ENCODE peak calls at places on chromosome 20, in four cellular contexts. P is HCT116, B is K562, Z is HepG2. J is an unnamed sample.
A peak's percentile ranks its signal among the peaks of the same experiment; 100 is the strongest.

GRCh38 chr20:16404640-16405039 is 168.6 kb downstream of the KIF16B start:
- DNase-seq in P (no peak), B (no peak), Z (no peak), J (no peak)

GRCh38 chr20:20710847-20711315 is 1.6 kb downstream of the RALGAPA2 start:
- DNase-seq in P (no peak), B (no peak), Z (peak; percentile 90), J (no peak)

GRCh38 chr20:49507741-49508434 is 25.4 kb upstream of the KCNB1 start:
- DNase-seq in P (no peak), B (no peak), Z (no peak), J (no peak)

GRCh38 chr20:47501117-47501482 is 587 bp upstream of the NCOA3 start:
- DNase-seq in P (no peak), B (peak; percentile 25), Z (no peak), J (no peak)

GRCh38 chr20:31713312-31714049 is 9.2 kb downstream of the BCL2L1 start:
- DNase-seq in P (peak; percentile 69), B (no peak), Z (peak; percentile 81), J (no peak)

GRCh38 chr20:59232618-59233017 is 67.8 kb upstream of the EDN3 start:
- DNase-seq in P (no peak), B (no peak), Z (no peak), J (no peak)

GRCh38 chr20:58542411-58543095 is 27.4 kb upstream of the APCDD1L start:
- DNase-seq in P (peak; percentile 7), B (peak; percentile 32), Z (no peak), J (no peak)

GRCh38 chr20:41428285-41428684 is 61.7 kb upstream of the EMILIN3 start:
- DNase-seq in P (peak; percentile 19), B (peak; percentile 41), Z (peak; percentile 87), J (no peak)

GRCh38 chr20:53867741-53868351 is 202.5 kb downstream of the BCAS1 start:
- DNase-seq in P (no peak), B (no peak), Z (no peak), J (no peak)

GRCh38 chr20:13221313-13221672 is 219 bp downstream of the ISM1 start:
- DNase-seq in P (no peak), B (no peak), Z (no peak), J (no peak)

GRCh38 chr20:39893013-39893685 is 795.9 kb downstream of the MAFB start:
- DNase-seq in P (no peak), B (no peak), Z (no peak), J (no peak)

GRCh38 chr20:48444249-48444648 is 383.6 kb downstream of the PREX1 start:
- DNase-seq in P (no peak), B (no peak), Z (no peak), J (no peak)

GRCh38 chr20:29313481-29313880 is 1944.0 kb upstream of the DEFB115 start:
- DNase-seq in P (no peak), B (no peak), Z (no peak), J (no peak)

GRCh38 chr20:33777831-33778230 is 33.3 kb upstream of the CHMP4B start:
- DNase-seq in P (no peak), B (no peak), Z (no peak), J (no peak)

GRCh38 chr20:60900581-60900980 is 351.5 kb upstream of the CDH4 start:
- DNase-seq in P (no peak), B (no peak), Z (no peak), J (no peak)

GRCh38 chr20:49501917-49502316 is 19.4 kb upstream of the KCNB1 start:
- DNase-seq in P (peak; percentile 85), B (peak; percentile 40), Z (peak; percentile 57), J (no peak)

GRCh38 chr20:32332614-32333013 is 25.5 kb upstream of the ASXL1 start:
- DNase-seq in P (no peak), B (no peak), Z (no peak), J (no peak)

GRCh38 chr20:37690626-37691369 is 3.0 kb upstream of the CTNNBL1 start:
- DNase-seq in P (no peak), B (no peak), Z (no peak), J (no peak)

GRCh38 chr20:54405540-54405939 is 69.9 kb upstream of the DOK5 start:
- DNase-seq in P (no peak), B (no peak), Z (no peak), J (no peak)

GRCh38 chr20:38714308-38714707 is 10.0 kb upstream of the SLC32A1 start:
- DNase-seq in P (no peak), B (no peak), Z (no peak), J (no peak)

GRCh38 chr20:8473459-8473858 is 341.4 kb downstream of the PLCB1 start:
- DNase-seq in P (no peak), B (no peak), Z (no peak), J (no peak)

DNA sequence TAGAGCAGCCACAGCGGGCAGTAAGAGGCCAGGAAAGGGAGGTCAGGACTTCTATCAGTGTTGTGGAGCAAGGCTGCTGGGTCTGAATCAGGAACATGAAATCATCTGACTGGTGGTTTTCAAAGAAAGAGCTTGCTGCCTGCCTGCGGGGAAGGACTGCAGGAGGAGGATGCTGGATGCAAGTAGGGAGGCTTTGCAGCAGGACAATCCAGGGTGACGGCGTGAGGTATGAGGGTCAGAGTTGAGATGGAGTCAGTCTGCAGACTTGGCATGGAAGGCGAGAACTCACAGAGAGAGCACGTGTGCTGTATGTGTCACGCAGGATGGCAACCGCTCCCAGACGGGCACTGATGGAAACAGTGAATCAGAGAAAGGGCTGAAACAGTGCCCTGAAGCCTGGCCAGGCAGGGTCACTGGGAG is 59.2 kb upstream of the CD93 start:
- DNase-seq in P (no peak), B (no peak), Z (no peak), J (no peak)
- TF ChIP-seq ELF1 in P (no peak), B (no peak), Z (no peak), J (no peak)

GRCh38 chr20:62337558-62338293 is 29.4 kb downstream of the LAMA5 start:
- DNase-seq in P (no peak), B (no peak), Z (no peak), J (no peak)

GRCh38 chr20:62335532-62335931 is 31.6 kb downstream of the LAMA5 start:
- DNase-seq in P (no peak), B (no peak), Z (no peak), J (no peak)

GRCh38 chr20:62338294-62338620 is 28.9 kb downstream of the LAMA5 start:
- DNase-seq in P (no peak), B (no peak), Z (no peak), J (no peak)

GRCh38 chr20:62336329-62336728 is 30.8 kb downstream of the LAMA5 start:
- DNase-seq in P (no peak), B (no peak), Z (no peak), J (no peak)

GRCh38 chr20:62336775-62337557 is 30.1 kb downstream of the LAMA5 start:
- DNase-seq in P (no peak), B (no peak), Z (no peak), J (no peak)
- TF ChIP-seq ELF1 in P (no peak), B (no peak), Z (no peak), J (no peak)

DNA sequence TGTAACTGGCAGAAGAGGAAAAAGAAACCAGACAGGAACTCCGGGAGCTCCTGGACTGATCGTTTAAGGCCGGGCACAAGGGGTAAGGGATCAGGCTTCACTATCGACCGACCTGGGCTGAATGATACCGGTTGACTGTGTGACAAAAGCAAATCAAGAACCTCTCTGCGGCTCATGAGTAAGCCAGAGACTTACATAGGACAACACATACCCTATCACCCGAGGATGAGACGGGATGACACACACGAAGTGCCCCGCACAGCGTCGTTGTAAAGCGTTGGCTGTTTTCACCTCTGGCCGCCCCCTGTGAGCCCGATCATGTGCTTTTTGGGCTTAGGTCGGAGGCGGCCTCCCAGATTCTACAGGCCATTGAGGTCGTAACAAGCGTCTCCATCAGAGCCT is 695 bp upstream of the TGIF2 start:
- DNase-seq in P (no peak), B (peak; percentile 47), Z (peak; percentile 65), J (peak; percentile 26)
- TF ChIP-seq ELF1 in P (no peak), B (no peak), Z (no peak), J (no peak)

GRCh38 chr20:17460119-17460518 is 71.1 kb downstream of the BFSP1 start:
- DNase-seq in P (no peak), B (peak; percentile 62), Z (no peak), J (no peak)
- TF ChIP-seq ELF1 in P (no peak), B (no peak), Z (no peak), J (no peak)

GRCh38 chr20:44004306-44004915 is 89.8 kb downstream of the TOX2 start:
- DNase-seq in P (no peak), B (no peak), Z (no peak), J (no peak)
- TF ChIP-seq ELF1 in P (no peak), B (no peak), Z (no peak), J (no peak)

GRCh38 chr20:63381781-63382431 is 20.8 kb upstream of the CHRNA4 start:
- DNase-seq in P (no peak), B (peak; percentile 76), Z (no peak), J (peak; percentile 94)
- TF ChIP-seq ELF1 in P (no peak), B (no peak), Z (peak; percentile 28), J (no peak)

DNA sequence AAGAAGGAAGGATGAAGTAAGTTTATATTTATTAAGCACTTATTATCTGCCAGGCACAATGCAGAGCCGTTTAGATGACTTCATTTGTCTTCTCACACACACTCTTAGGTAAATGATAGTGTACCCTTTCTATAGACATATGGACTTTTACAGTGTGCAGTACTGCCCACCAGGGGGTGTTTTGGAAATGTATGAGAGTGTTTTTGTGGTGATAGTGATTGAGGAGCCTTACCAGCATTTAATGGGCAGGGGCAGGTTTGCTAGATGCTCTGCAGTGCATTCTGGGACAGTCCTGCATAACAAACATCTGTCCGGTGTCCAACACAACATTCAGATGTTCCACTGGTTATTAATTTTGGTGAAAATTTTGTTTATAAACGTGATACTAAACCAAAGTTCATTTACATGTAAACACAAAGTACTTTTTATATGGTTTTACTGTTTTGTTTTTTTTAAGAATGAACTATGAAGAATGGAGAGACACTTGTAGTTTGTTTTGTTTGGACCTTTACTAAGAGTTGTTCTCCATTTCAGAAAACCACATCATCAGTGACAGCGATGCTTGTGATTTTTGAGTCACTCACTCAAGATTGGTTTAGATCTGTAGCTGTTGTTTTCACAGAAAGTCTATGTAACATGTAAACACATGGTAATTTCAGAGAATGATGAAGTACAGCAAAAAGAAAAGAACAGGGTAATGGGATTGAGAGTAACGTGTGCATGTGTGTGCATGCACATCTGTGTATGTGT is 19.9 kb downstream of the KCNS1 start:
- DNase-seq in P (peak; percentile 15), B (no peak), Z (peak; percentile 63), J (no peak)
- TF ChIP-seq ELF1 in P (no peak), B (no peak), Z (no peak), J (no peak)

GRCh38 chr20:51763965-51764602 is 4.1 kb downstream of the ATP9A start:
- DNase-seq in P (no peak), B (no peak), Z (no peak), J (no peak)

GRCh38 chr20:51769941-51770615 is 1.9 kb upstream of the ATP9A start:
- DNase-seq in P (no peak), B (no peak), Z (no peak), J (no peak)

GRCh38 chr20:51768759-51769517 is 748 bp upstream of the ATP9A start:
- DNase-seq in P (no peak), B (no peak), Z (no peak), J (no peak)

GRCh38 chr20:51767018-51767866 is 948 bp downstream of the ATP9A start:
- DNase-seq in P (peak; percentile 85), B (peak; percentile 38), Z (peak; percentile 83), J (peak; percentile 90)

GRCh38 chr20:51767867-51768758 is at the start of gene ATP9A:
- DNase-seq in P (no peak), B (no peak), Z (no peak), J (peak; percentile 78)
- TF ChIP-seq ELF1 in P (no peak), B (no peak), Z (no peak), J (no peak)

J was measured in SK-N-SH.